ENCODE peak calls at places on chromosomes 7 and 10, in nine cellular contexts. M is RWPE1, Z is A673, F is lower leg skin, S is ovary, D is uterus, C is AG09309, X is fibroblast of villous mesenchyme, U is spleen. A is an unnamed sample.
A peak's percentile ranks its signal among the peaks of the same experiment; 100 is the strongest.

GRCh38 chr10:30125484-30125883 is 66.1 kb upstream of the JCAD start:
- DNase-seq in M (no peak), F (no peak), D (no peak), S (no peak), X (no peak), U (no peak), C (no peak), Z (no peak), A (no peak)

GRCh38 chr7:155734445-155734809 is 77.8 kb downstream of the SHH start:
- DNase-seq in M (no peak), D (no peak), C (no peak), F (no peak), Z (no peak), X (no peak), U (no peak), S (no peak), A (no peak)

GRCh38 chr7:27346531-27347260 is 104.1 kb downstream of the EVX1 start:
- DNase-seq in C (peak; percentile 74), D (peak; percentile 71), M (peak; percentile 83), Z (no peak), F (peak; percentile 39), X (peak; percentile 84), S (peak; percentile 46), U (no peak), A (no peak)

GRCh38 chr10:73244866-73245477 is 2.1 kb downstream of the DNAJC9 start:
- DNase-seq in F (no peak), C (no peak), D (no peak), S (no peak), Z (peak; percentile 23), M (no peak), X (peak; percentile 44), U (no peak), A (no peak)

GRCh38 chr7:70566659-70567058 is 565.3 kb upstream of the GALNT17 start:
- DNase-seq in Z (no peak), X (no peak), D (no peak), S (no peak), U (no peak), F (no peak), M (no peak), C (no peak), A (no peak)

GRCh38 chr10:19906108-19906791 is 90.0 kb downstream of the PLXDC2 start:
- DNase-seq in D (no peak), S (no peak), F (no peak), M (no peak), Z (no peak), C (no peak), X (no peak), U (no peak), A (no peak)

GRCh38 chr10:71694567-71694968 is 25.0 kb downstream of the C10orf105 start:
- DNase-seq in U (peak; percentile 92), M (no peak), X (no peak), C (no peak), D (no peak), F (peak; percentile 50), S (no peak), Z (no peak), A (no peak)

GRCh38 chr10:126006906-126007305 is 110.5 kb downstream of the FANK1 start:
- DNase-seq in C (no peak), U (no peak), X (no peak), Z (no peak), D (no peak), S (no peak), F (no peak), M (no peak), A (no peak)

GRCh38 chr10:93384006-93384405 is 98.1 kb downstream of the MYOF start:
- DNase-seq in M (peak; percentile 98), Z (no peak), F (peak; percentile 54), C (no peak), D (no peak), S (no peak), X (no peak), U (no peak), A (no peak)

GRCh38 chr10:26946103-26946907 is 85.5 kb upstream of the ABI1 start:
- DNase-seq in X (no peak), U (peak; percentile 72), C (no peak), D (no peak), F (peak; percentile 62), S (no peak), Z (no peak), M (peak; percentile 21), A (no peak)

GRCh38 chr7:30143748-30144251 is 9.0 kb downstream of the MTURN start:
- DNase-seq in C (no peak), X (no peak), M (peak; percentile 66), S (no peak), Z (peak; percentile 27), F (no peak), D (no peak), U (no peak), A (no peak)

GRCh38 chr10:74255214-74255613 is 104.2 kb downstream of the ADK start:
- DNase-seq in M (no peak), S (no peak), U (no peak), F (no peak), C (no peak), D (no peak), X (no peak), Z (no peak), A (no peak)

DNA sequence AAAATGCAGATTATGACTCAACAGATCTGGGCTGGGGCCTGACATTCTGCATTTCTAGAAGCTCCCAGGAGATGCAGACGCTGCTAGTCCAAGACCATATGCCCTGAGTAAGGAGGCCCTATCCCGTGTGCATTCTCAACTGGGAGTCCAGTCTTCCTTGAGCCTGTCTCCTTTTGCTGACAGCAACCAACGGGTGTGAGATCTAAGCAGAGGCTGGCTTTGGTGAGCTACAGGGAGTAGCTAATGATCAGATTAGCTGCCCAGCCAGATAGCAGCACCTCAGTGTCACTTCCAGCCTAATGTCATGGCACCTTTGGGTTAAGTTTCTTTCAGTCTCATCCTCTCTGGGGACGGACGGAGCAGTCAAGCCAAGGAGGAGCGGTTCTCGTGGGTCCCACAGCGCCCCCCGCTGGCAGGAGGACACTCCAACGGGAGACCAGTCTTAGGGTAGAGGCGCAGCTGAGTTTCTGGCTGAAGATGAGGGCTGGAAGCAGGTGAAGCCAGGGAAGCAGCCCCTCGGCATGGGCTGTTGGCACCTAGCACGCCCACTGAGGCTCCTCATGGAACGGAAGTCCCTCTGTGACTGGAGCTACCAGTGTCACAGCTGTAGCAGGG is 154.0 kb downstream of the CCDC3 start:
- DNase-seq in M (no peak), U (no peak), S (no peak), Z (peak; percentile 67), X (no peak), D (no peak), C (no peak), F (no peak), A (no peak)
- TF ChIP-seq CTCF in M (no peak), U (no peak), S (no peak), Z (peak; percentile 74), X (peak; percentile 39), D (no peak), C (peak; percentile 25), F (no peak), A (peak; percentile 62)

DNA sequence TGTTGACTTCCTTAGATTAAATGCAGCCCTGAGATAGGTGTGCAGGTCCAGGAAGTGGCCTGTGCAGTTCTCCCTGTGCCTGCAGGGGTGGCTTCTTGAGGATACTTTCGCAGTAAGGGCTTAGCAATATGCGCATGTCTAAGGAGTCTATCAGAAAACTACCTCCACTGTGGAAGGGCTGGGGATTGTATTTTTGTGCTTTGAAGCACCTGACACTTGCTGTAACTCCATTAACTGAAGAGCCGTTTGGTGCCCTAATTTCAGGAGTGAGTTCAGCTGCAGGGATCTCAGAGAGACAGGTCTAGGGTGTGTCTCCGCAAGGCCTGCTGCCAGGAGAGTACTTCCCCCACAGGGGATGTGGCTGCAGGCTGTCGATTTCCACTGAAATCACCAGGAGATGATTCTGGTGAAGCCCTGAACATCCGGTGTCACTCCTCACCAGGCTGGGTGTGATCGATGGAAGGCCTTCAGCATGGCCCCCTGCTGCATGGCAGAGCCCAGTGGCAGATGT is 35.5 kb downstream of the IKZF1 start:
- DNase-seq in X (no peak), S (no peak), M (no peak), F (no peak), C (no peak), Z (peak; percentile 35), U (peak; percentile 83), D (no peak), A (no peak)
- TF ChIP-seq CTCF in X (no peak), S (no peak), M (no peak), F (no peak), C (no peak), Z (no peak), U (no peak), D (no peak), A (no peak)

GRCh38 chr10:88870101-88870500 is 9.9 kb upstream of the STAMBPL1 start:
- DNase-seq in S (no peak), X (no peak), U (no peak), D (no peak), C (no peak), M (no peak), Z (no peak), F (no peak), A (no peak)

GRCh38 chr10:88866454-88866853 is 13.6 kb upstream of the STAMBPL1 start:
- DNase-seq in D (no peak), S (no peak), F (peak; percentile 34), C (no peak), X (no peak), Z (no peak), M (no peak), U (no peak), A (no peak)

GRCh38 chr10:88865281-88865876 is 13.7 kb upstream of the ANKRD22 start:
- DNase-seq in X (no peak), M (peak; percentile 46), F (no peak), Z (peak; percentile 39), U (no peak), D (no peak), S (no peak), C (no peak), A (no peak)
- TF ChIP-seq CTCF in X (peak; percentile 18), M (no peak), F (no peak), Z (peak; percentile 48), U (no peak), D (no peak), S (no peak), C (peak; percentile 34), A (peak; percentile 51)

GRCh38 chr10:100767428-100767779 is 22.0 kb downstream of the PAX2 start:
- DNase-seq in M (no peak), X (no peak), C (no peak), F (no peak), S (no peak), Z (no peak), D (no peak), U (no peak), A (no peak)
- TF ChIP-seq CTCF in M (no peak), X (no peak), C (no peak), F (no peak), S (no peak), Z (no peak), D (no peak), U (no peak), A (no peak)

GRCh38 chr7:31478018-31478417 is 35.9 kb upstream of the ITPRID1 start:
- DNase-seq in U (no peak), C (no peak), D (no peak), S (no peak), Z (no peak), X (no peak), M (no peak), F (no peak), A (no peak)

GRCh38 chr7:31478744-31479143 is 35.1 kb upstream of the ITPRID1 start:
- DNase-seq in M (no peak), F (no peak), X (no peak), Z (peak; percentile 23), S (no peak), D (no peak), C (no peak), U (no peak), A (no peak)

GRCh38 chr7:31476073-31476745 is 37.7 kb upstream of the ITPRID1 start:
- DNase-seq in C (no peak), Z (no peak), M (no peak), U (no peak), S (no peak), X (no peak), F (no peak), D (no peak), A (no peak)
- TF ChIP-seq CTCF in C (no peak), Z (peak; percentile 42), M (no peak), U (no peak), S (no peak), X (no peak), F (no peak), D (no peak), A (no peak)

A was measured in chondrocyte.